ENCODE peak calls at places on chromosomes 2 and 18, in seven cellular contexts. S is retina; H is RPMI7951; J is kidney tubule cell; Q is SK-MEL-5; V is effector memory CD4-positive, alpha-beta T cell; X is stomach. M is an unnamed sample.

GRCh38 chr2:220134756-220135534 is 507.5 kb downstream of the SLC4A3 start:
- DNase-seq in Q (no peak), X (no peak), J (no peak), S (no peak), H (peak; percentile 52), V (no peak), M (no peak)

GRCh38 chr2:225041871-225042799 is at the start of gene DOCK10:
- DNase-seq in S (peak; percentile 79), J (peak; percentile 35), Q (peak; percentile 32), H (peak; percentile 69), X (peak; percentile 40), V (peak; percentile 35), M (no peak)

GRCh38 chr2:71545572-71546274 is 92.4 kb downstream of the DYSF start:
- DNase-seq in V (no peak), H (peak; percentile 63), J (peak; percentile 63), X (no peak), S (peak; percentile 83), Q (peak; percentile 78), M (peak; percentile 23)

GRCh38 chr2:62738981-62739936 is 33.7 kb downstream of the EHBP1 start:
- DNase-seq in H (no peak), X (no peak), S (no peak), V (no peak), J (no peak), Q (peak; percentile 56), M (no peak)

GRCh38 chr2:173347305-173348168 is 7.1 kb upstream of the CDCA7 start:
- DNase-seq in S (no peak), V (no peak), H (no peak), X (no peak), Q (no peak), J (peak; percentile 43), M (no peak)

GRCh38 chr18:35122586-35123224 is 81.5 kb downstream of the MAPRE2 start:
- DNase-seq in J (no peak), Q (no peak), V (no peak), S (peak; percentile 73), X (no peak), H (no peak), M (no peak)

GRCh38 chr2:239548491-239548890 is 147.7 kb upstream of the HDAC4 start:
- DNase-seq in X (no peak), J (peak; percentile 44), V (peak; percentile 5), Q (no peak), S (no peak), H (no peak), M (peak; percentile 78)

GRCh38 chr18:77271720-77272481 is 22.3 kb downstream of the GALR1 start:
- DNase-seq in S (no peak), V (no peak), J (no peak), H (peak; percentile 48), X (no peak), Q (no peak), M (no peak)

GRCh38 chr2:204635478-204635877 is 90.2 kb downstream of the PARD3B start:
- DNase-seq in Q (no peak), S (no peak), J (peak; percentile 6), H (no peak), V (no peak), X (no peak), M (no peak)

GRCh38 chr2:122191331-122191730 is 435.9 kb downstream of the TSN start:
- DNase-seq in V (no peak), X (no peak), H (peak; percentile 53), S (peak; percentile 32), Q (peak; percentile 71), J (peak; percentile 58), M (no peak)

GRCh38 chr2:158179660-158180059 is 78.0 kb downstream of the UPP2 start:
- DNase-seq in H (peak; percentile 5), V (no peak), Q (peak; percentile 38), J (peak; percentile 23), X (no peak), S (peak; percentile 17), M (no peak)

GRCh38 chr2:223204537-223204936 is 152.5 kb downstream of the KCNE4 start:
- DNase-seq in X (no peak), J (no peak), V (no peak), S (no peak), Q (no peak), H (no peak), M (no peak)

GRCh38 chr2:120568089-120568974 is 167.3 kb upstream of the GLI2 start:
- DNase-seq in Q (no peak), S (no peak), X (no peak), H (no peak), V (no peak), J (no peak), M (no peak)

GRCh38 chr2:17594533-17595391 is 54.3 kb downstream of the VSNL1 start:
- DNase-seq in V (no peak), X (no peak), Q (no peak), H (no peak), S (no peak), J (no peak), M (no peak)

GRCh38 chr2:12759248-12759647 is 42.5 kb downstream of the TRIB2 start:
- DNase-seq in X (no peak), S (no peak), V (no peak), H (peak; percentile 98), J (peak; percentile 43), Q (no peak), M (no peak)

GRCh38 chr2:169141713-169142352 is 72.5 kb downstream of the DHRS9 start:
- DNase-seq in Q (peak; percentile 74), S (peak; percentile 50), X (peak; percentile 67), V (peak; percentile 15), H (peak; percentile 54), J (peak; percentile 62), M (no peak)

GRCh38 chr2:101832114-101832513 is 134.6 kb downstream of the MAP4K4 start:
- DNase-seq in X (no peak), Q (peak; percentile 26), H (no peak), J (no peak), V (no peak), S (no peak), M (no peak)

GRCh38 chr2:178125125-178125524 is 12.9 kb downstream of the RBM45 start:
- DNase-seq in H (no peak), V (no peak), J (no peak), X (no peak), Q (no peak), S (no peak), M (no peak)

GRCh38 chr18:35371412-35372195 is 5.5 kb downstream of the ZNF396 start:
- DNase-seq in V (no peak), S (no peak), Q (no peak), X (no peak), H (no peak), J (no peak), M (no peak)

GRCh38 chr2:114011709-114012108 is 121.8 kb downstream of the ACTR3 start:
- DNase-seq in Q (no peak), V (no peak), X (no peak), H (no peak), S (no peak), J (no peak), M (no peak)

GRCh38 chr2:120383191-120383590 is 37.3 kb downstream of the INHBB start:
- DNase-seq in J (no peak), S (no peak), H (no peak), X (no peak), Q (no peak), V (no peak), M (no peak)

GRCh38 chr18:46720521-46720920 is 36.3 kb downstream of the ST8SIA5 start:
- DNase-seq in Q (no peak), S (no peak), H (no peak), V (no peak), J (no peak), X (no peak), M (no peak)

GRCh38 chr2:39234754-39235153 is 9.0 kb downstream of the CDKL4 start:
- DNase-seq in H (no peak), X (no peak), Q (no peak), S (no peak), J (peak; percentile 34), V (no peak), M (no peak)

GRCh38 chr2:14677039-14677438 is 44.5 kb downstream of the LRATD1 start:
- DNase-seq in H (no peak), X (no peak), J (peak; percentile 6), S (no peak), V (no peak), Q (no peak), M (no peak)

GRCh38 chr18:73752546-73752945 is 395.1 kb downstream of the FBXO15 start:
- DNase-seq in V (no peak), J (peak; percentile 78), Q (no peak), S (no peak), X (no peak), H (peak; percentile 63), M (no peak)

GRCh38 chr2:152623076-152623740 is 94.1 kb downstream of the PRPF40A start:
- DNase-seq in V (no peak), Q (no peak), X (no peak), S (no peak), H (no peak), J (peak; percentile 48), M (no peak)

GRCh38 chr2:200306969-200307811 is 697 bp downstream of the SPATS2L start:
- DNase-seq in Q (peak; percentile 10), S (peak; percentile 69), H (peak; percentile 70), J (peak; percentile 65), X (peak; percentile 63), V (no peak), M (no peak)

GRCh38 chr2:10338242-10339188 is 35.8 kb downstream of the HPCAL1 start:
- DNase-seq in H (no peak), S (no peak), J (no peak), Q (no peak), X (no peak), V (no peak), M (no peak)

GRCh38 chr2:44273596-44273995 is 1.7 kb upstream of the SLC3A1 start:
- DNase-seq in S (no peak), X (no peak), H (no peak), Q (no peak), J (no peak), V (no peak), M (no peak)

GRCh38 chr18:26459340-26459739 is 89.0 kb downstream of the KCTD1 start:
- DNase-seq in J (no peak), X (no peak), Q (no peak), V (no peak), H (no peak), S (no peak), M (no peak)

GRCh38 chr2:10135296-10136089 is 13.0 kb downstream of the RRM2 start:
- DNase-seq in Q (peak; percentile 94), S (no peak), X (no peak), H (peak; percentile 78), J (peak; percentile 49), V (no peak), M (no peak)

GRCh38 chr18:58505181-58505580 is 123.7 kb downstream of the ALPK2 start:
- DNase-seq in X (no peak), J (no peak), V (peak; percentile 13), Q (no peak), S (no peak), H (no peak), M (no peak)

GRCh38 chr2:238306680-238306998 is 13.7 kb upstream of the TRAF3IP1 start:
- DNase-seq in H (no peak), V (no peak), X (no peak), J (no peak), S (no peak), Q (no peak), M (no peak)

GRCh38 chr2:147482111-147482510 is 362.7 kb upstream of the ACVR2A start:
- DNase-seq in H (no peak), V (no peak), S (peak; percentile 60), Q (no peak), X (no peak), J (no peak), M (no peak)

GRCh38 chr2:218859556-218859993 is at the start of gene WNT6:
- DNase-seq in S (no peak), J (no peak), Q (no peak), X (no peak), V (no peak), H (no peak), M (no peak)

M was measured in RWPE2.